ENCODE peak calls at places on chromosomes 13 and 19, in eight cellular contexts. O, W, R, I, J, H, V and D are unnamed samples.
A peak's percentile ranks its signal among the peaks of the same experiment; 100 is the strongest.

GRCh38 chr13:77697208-77698103 is at the start of gene SLAIN1:
- DNase-seq in H (peak; percentile 81), V (peak; percentile 85), I (peak; percentile 94), W (peak; percentile 35), R (peak; percentile 80), O (no peak), J (peak; percentile 83), D (peak; percentile 85)

GRCh38 chr13:100423375-100423774 is 165.2 kb downstream of the GGACT start:
- DNase-seq in V (no peak), H (no peak), O (peak; percentile 23), I (no peak), R (no peak), W (no peak), J (no peak), D (no peak)

GRCh38 chr19:34505321-34506025 is 23.9 kb downstream of the WTIP start:
- DNase-seq in R (no peak), J (no peak), I (peak; percentile 48), O (no peak), V (no peak), W (no peak), H (no peak), D (no peak)

GRCh38 chr13:64471916-64472315 is 2758.2 kb downstream of the PCDH9 start:
- DNase-seq in J (no peak), H (no peak), R (no peak), O (peak; percentile 81), V (peak; percentile 9), W (peak; percentile 11), I (no peak), D (no peak)

GRCh38 chr13:99071666-99072065 is 93.8 kb upstream of the DOCK9 start:
- DNase-seq in I (no peak), W (no peak), V (no peak), J (no peak), R (no peak), H (no peak), O (no peak), D (no peak)

GRCh38 chr13:46686171-46686570 is 110.8 kb downstream of the ESD start:
- DNase-seq in W (no peak), R (no peak), O (no peak), H (no peak), J (no peak), I (no peak), V (no peak), D (no peak)

GRCh38 chr13:44050450-44051063 is 170.9 kb downstream of the LACC1 start:
- DNase-seq in H (no peak), J (no peak), V (peak; percentile 13), O (peak; percentile 68), W (no peak), R (no peak), I (no peak), D (no peak)

GRCh38 chr13:111859361-111860105 is 207.4 kb upstream of the SOX1 start:
- DNase-seq in O (no peak), R (no peak), V (no peak), W (no peak), J (no peak), H (no peak), I (no peak), D (no peak)

GRCh38 chr19:41350735-41351338 is 2.9 kb downstream of the TGFB1 start:
- DNase-seq in V (no peak), I (peak; percentile 43), R (no peak), J (no peak), H (no peak), W (no peak), O (peak; percentile 39), D (no peak)

GRCh38 chr13:43054803-43055802 is 31.7 kb downstream of the DNAJC15 start:
- DNase-seq in H (no peak), O (peak; percentile 90), R (no peak), J (no peak), V (peak; percentile 34), W (no peak), I (peak; percentile 58), D (no peak)

GRCh38 chr19:36837525-36837901 is 674 bp downstream of the ZNF790 start:
- DNase-seq in H (no peak), W (no peak), I (no peak), O (no peak), R (no peak), J (no peak), V (no peak), D (no peak)

GRCh38 chr13:20553309-20553708 is 13.6 kb upstream of the IFT88 start:
- DNase-seq in R (no peak), W (no peak), H (no peak), V (no peak), J (no peak), O (peak; percentile 17), I (no peak), D (no peak)

GRCh38 chr13:106373304-106373988 is 162.0 kb downstream of the EFNB2 start:
- DNase-seq in W (no peak), R (no peak), I (no peak), H (no peak), J (no peak), O (no peak), V (no peak), D (no peak)

GRCh38 chr13:44407891-44408290 is 34.3 kb downstream of the SERP2 start:
- DNase-seq in J (no peak), V (no peak), H (no peak), O (no peak), I (no peak), W (no peak), R (no peak), D (no peak)

DNA sequence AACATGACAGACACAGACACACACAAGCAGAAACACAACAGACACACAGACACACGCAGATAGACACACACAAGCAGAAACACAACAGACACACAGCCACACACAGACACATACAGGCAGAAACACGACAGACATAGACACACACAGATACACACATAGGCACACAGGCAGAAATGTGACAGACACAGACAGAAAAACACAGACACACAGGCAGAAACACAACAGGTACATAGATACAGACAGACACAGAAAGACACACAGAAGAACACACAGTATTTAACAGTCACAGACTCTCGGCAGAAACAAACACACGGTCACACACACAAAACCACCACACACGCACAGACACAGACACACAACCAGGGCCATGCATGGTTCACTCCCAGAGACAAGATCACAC is 905 bp downstream of the TBXA2R start:
- DNase-seq in I (no peak), O (peak; percentile 11), R (no peak), V (no peak), W (no peak), J (no peak), H (no peak), D (no peak)
- H3K4me3 ChIP-seq in I (peak overlapping the region; percentile 71), O (peak overlapping the region; percentile 76), R (no peak overlapping the region), V (peak overlapping the region; percentile 36), W (peak overlapping the region; percentile 40), J (peak overlapping the region; percentile 59), H (peak overlapping the region; percentile 62), D (peak overlapping the region; percentile 44)

GRCh38 chr19:57537953-57538547 is 10.9 kb downstream of the ZNF549 start:
- DNase-seq in I (no peak), O (no peak), R (no peak), V (no peak), J (no peak), W (no peak), H (no peak), D (no peak)
- H3K4me3 ChIP-seq in I (no peak overlapping the region), O (no peak overlapping the region), R (no peak overlapping the region), V (no peak overlapping the region), J (no peak overlapping the region), W (no peak overlapping the region), H (no peak overlapping the region), D (peak overlapping the region; percentile 8)

DNA sequence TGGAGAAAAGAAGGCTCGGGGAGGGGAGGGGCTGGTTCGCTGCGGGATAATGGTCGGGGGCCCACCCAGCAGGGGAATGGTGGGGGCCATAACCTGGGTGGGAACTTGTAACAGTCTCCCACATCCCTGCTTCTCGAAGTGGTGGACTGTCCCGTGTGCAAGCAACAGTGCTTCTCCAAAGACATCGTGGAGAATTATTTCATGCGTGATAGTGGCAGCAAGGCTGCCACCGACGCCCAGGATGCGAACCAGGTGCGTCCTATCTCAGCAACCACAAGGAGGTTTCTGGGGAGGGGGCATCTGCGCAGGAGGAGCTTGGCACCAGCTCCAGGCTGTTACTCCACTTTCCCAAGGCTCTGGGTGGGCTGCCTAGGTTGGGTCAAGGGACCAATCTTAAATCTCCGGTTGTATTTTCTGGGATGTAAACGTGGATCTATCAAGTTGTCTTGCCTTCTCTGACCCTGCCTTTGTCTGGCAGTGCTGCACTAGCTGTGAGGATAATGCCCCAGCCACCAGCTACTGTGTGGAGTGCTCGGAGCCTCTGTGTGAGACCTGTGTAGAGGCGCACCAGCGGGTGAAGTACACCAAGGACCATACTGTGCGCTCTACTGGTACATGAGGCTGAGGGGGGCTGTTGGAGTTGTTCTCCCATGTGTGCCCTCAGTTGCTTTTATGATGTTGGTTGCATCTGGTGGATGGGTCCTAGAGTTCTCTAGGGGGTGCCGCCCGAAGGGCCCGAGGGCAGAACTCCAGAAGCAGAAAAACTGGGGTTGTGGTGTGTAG is 1.6 kb downstream of the TRIM28 start:
- DNase-seq in W (no peak), J (no peak), I (no peak), V (no peak), H (no peak), O (no peak), R (no peak), D (no peak)
- H3K4me3 ChIP-seq in W (peak overlapping the region; percentile 97), J (peak overlapping the region; percentile 79), I (peak overlapping the region; percentile 79), V (peak overlapping the region; percentile 89), H (peak overlapping the region; percentile 95), O (peak overlapping the region; percentile 92), R (peak overlapping the region; percentile 57), D (peak overlapping the region; percentile 73)

DNA sequence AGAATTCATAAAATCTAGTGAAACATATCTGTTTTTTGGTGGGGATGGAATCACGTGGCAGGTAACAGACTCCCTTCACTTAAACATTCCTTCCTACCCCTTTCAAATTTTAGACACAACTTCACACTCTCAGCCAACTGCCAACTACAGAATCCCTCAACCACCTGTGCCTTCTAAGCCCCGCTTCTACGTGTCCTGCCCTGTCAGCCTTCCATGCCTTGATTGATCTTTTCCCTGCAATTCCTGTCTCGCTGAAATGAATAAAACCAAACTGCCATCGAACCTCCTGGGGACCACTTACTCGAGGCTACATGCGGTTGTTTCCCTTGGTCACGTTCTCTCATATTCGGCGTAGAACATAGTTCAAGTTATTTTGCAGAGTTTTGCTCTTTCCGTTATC is 1.2 kb downstream of the ZNF625 start:
- DNase-seq in R (no peak), H (no peak), J (no peak), V (no peak), W (no peak), I (no peak), O (peak; percentile 14), D (no peak)
- H3K4me3 ChIP-seq in R (peak overlapping the region; percentile 20), H (peak overlapping the region; percentile 78), J (peak overlapping the region; percentile 92), V (no peak overlapping the region), W (no peak overlapping the region), I (peak overlapping the region; percentile 98), O (peak overlapping the region; percentile 86), D (peak overlapping the region; percentile 53)

DNA sequence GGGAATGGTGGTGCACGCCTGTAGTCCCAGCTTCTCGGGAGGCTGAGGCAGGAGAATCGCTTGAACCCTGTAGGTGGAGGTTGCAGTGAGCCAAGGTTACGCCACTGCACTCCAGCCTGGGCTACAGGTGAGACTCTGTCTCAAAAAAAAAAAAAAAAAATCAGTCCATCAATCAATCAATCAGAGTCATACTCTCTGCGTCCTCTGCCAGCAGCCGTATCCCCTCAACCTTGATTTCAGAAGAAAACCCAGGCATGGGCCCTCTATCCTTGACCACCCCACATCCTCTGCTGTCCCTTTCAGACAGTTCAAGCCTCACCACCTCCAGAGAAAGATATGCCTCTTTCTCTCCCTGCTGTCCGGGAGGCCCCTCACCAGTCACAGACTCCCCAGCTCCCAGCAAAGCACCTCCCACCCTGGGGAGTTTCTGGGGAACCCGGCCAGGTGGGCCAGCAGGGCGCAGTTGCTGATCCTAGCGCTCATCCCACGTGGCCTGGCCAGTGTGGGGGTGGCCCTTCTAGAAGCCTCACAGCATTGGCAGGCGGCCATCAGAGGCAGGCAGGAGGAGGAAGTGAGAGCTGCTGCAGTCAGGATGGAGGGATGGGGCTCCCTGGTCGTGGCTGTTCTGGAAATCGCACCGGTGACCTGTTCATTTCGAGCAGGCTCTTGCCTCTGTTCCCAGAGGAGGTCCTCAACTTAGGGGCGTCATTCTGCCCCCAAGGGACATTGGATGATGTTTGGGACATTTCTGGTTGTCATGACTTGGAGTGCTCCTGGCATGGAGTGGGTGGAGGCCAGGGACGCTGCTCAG is 10.2 kb upstream of the JSRP1 start:
- DNase-seq in H (peak; percentile 86), W (no peak), J (peak; percentile 94), O (peak; percentile 76), R (peak; percentile 93), V (peak; percentile 62), I (peak; percentile 95), D (no peak)
- H3K4me3 ChIP-seq in H (no peak overlapping the region), W (no peak overlapping the region), J (peak overlapping the region; percentile 14), O (no peak overlapping the region), R (no peak overlapping the region), V (peak overlapping the region; percentile 13), I (no peak overlapping the region), D (no peak overlapping the region)